ENCODE peak calls at places on chromosomes 3 and 15, in eight cellular contexts. G is amygdala, E is EH, X is GM23248, W is lower leg skin, A is pons, Z is pancreas, V is endothelial cell. I is an unnamed sample.

GRCh38 chr3:112117826-112118571 is 15.0 kb downstream of the GCSAM start:
- DNase-seq in G (peak), E (no peak), X (no peak), W (no peak), A (peak), Z (no peak), V (peak), I (no peak)

GRCh38 chr3:58463181-58463941 is 28.5 kb upstream of the KCTD6 start:
- DNase-seq in G (peak), E (peak), X (peak), W (peak), A (peak), Z (peak), V (peak), I (peak)

GRCh38 chr15:92914768-92915221 is 14.7 kb downstream of the CHD2 start:
- DNase-seq in G (no peak), E (peak), X (no peak), W (no peak), A (no peak), Z (no peak), V (no peak), I (no peak)

GRCh38 chr3:127524300-127524896 is 66.1 kb downstream of the TPRA1 start:
- DNase-seq in G (no peak), E (no peak), X (no peak), W (no peak), A (no peak), Z (no peak), V (no peak), I (no peak)

GRCh38 chr15:67146214-67146613 is 80.8 kb downstream of the SMAD3 start:
- DNase-seq in G (no peak), E (peak), X (peak), W (no peak), A (no peak), Z (no peak), V (no peak), I (peak)

GRCh38 chr3:56851966-56852884 is 50.5 kb upstream of the ARHGEF3 start:
- DNase-seq in G (no peak), E (peak), X (no peak), W (no peak), A (no peak), Z (no peak), V (no peak), I (no peak)

GRCh38 chr3:101829066-101829830 is 20.1 kb upstream of the NFKBIZ start:
- DNase-seq in G (no peak), E (peak), X (peak), W (peak), A (peak), Z (no peak), V (no peak), I (no peak)

GRCh38 chr3:132660056-132660744 is at the start of gene UBA5:
- DNase-seq in G (peak), E (peak), X (peak), W (peak), A (peak), Z (peak), V (peak), I (peak)

GRCh38 chr3:167350245-167350862 is 29.7 kb downstream of the ZBBX start:
- DNase-seq in G (no peak), E (no peak), X (peak), W (no peak), A (peak), Z (no peak), V (peak), I (peak)

GRCh38 chr3:87771338-87772059 is 287.3 kb downstream of the CGGBP1 start:
- DNase-seq in G (no peak), E (peak), X (peak), W (no peak), A (peak), Z (no peak), V (peak), I (peak)

GRCh38 chr3:184889312-184889904 is 77.4 kb downstream of the VPS8 start:
- DNase-seq in G (no peak), E (no peak), X (no peak), W (no peak), A (no peak), Z (no peak), V (no peak), I (no peak)

GRCh38 chr3:89042251-89042650 is 65.2 kb upstream of the EPHA3 start:
- DNase-seq in G (no peak), E (no peak), X (peak), W (no peak), A (no peak), Z (no peak), V (no peak), I (no peak)

GRCh38 chr3:57958642-57959406 is 49.4 kb upstream of the FLNB start:
- DNase-seq in G (no peak), E (peak), X (peak), W (no peak), A (no peak), Z (no peak), V (no peak), I (no peak)

GRCh38 chr3:140050977-140051957 is 116.3 kb downstream of the CLSTN2 start:
- DNase-seq in G (no peak), E (no peak), X (peak), W (no peak), A (peak), Z (no peak), V (no peak), I (no peak)

GRCh38 chr15:29770796-29771195 is 51.5 kb downstream of the TJP1 start:
- DNase-seq in G (no peak), E (peak), X (peak), W (no peak), A (no peak), Z (no peak), V (no peak), I (no peak)

GRCh38 chr3:100155590-100155989 is 41.3 kb upstream of the FILIP1L start:
- DNase-seq in G (no peak), E (no peak), X (no peak), W (no peak), A (no peak), Z (no peak), V (no peak), I (no peak)

GRCh38 chr15:60649845-60650548 is 171.1 kb upstream of the ICE2 start:
- DNase-seq in G (no peak), E (no peak), X (peak), W (no peak), A (no peak), Z (no peak), V (no peak), I (no peak)